ENCODE peak calls at places on chromosomes 5 and 9, in five cellular contexts. J is lung, Z is stomach, B is Peyer's patch, Q is astrocyte of the spinal cord. D is an unnamed sample.

GRCh38 chr9:125649315-125649714 is 57.7 kb downstream of the MAPKAP1 start:
- DNase-seq in J (no peak), Z (no peak), B (peak), Q (peak), D (peak)

GRCh38 chr5:114790403-114790792 is 379.3 kb downstream of the TRIM36 start:
- DNase-seq in J (no peak), Z (no peak), B (no peak), Q (no peak), D (no peak)

GRCh38 chr5:113514263-113514590 is 733 bp downstream of the YTHDC2 start:
- DNase-seq in J (no peak), Z (no peak), B (no peak), Q (no peak), D (no peak)

GRCh38 chr5:14161825-14162556 is 18.8 kb downstream of the TRIO start:
- DNase-seq in J (no peak), Z (no peak), B (no peak), Q (no peak), D (no peak)

GRCh38 chr5:35851282-35851681 is 5.4 kb upstream of the IL7R start:
- DNase-seq in J (no peak), Z (no peak), B (no peak), Q (peak), D (peak)

GRCh38 chr5:87574106-87574505 is 161.4 kb upstream of the CCNH start:
- DNase-seq in J (no peak), Z (no peak), B (no peak), Q (no peak), D (no peak)

GRCh38 chr9:88143179-88143578 is 4.9 kb upstream of the SPATA31C2 start:
- DNase-seq in J (no peak), Z (no peak), B (no peak), Q (no peak), D (no peak)

GRCh38 chr5:80480354-80480753 is 7.5 kb upstream of the FAM151B start:
- DNase-seq in J (no peak), Z (no peak), B (no peak), Q (no peak), D (no peak)

GRCh38 chr9:69546265-69546664 is 125.9 kb downstream of the APBA1 start:
- DNase-seq in J (no peak), Z (no peak), B (no peak), Q (peak), D (no peak)

GRCh38 chr9:88697764-88698436 is 162.9 kb downstream of the NXNL2 start:
- DNase-seq in J (no peak), Z (no peak), B (no peak), Q (peak), D (peak)

GRCh38 chr5:105885266-105885665 is 1785.5 kb downstream of the EFNA5 start:
- DNase-seq in J (no peak), Z (no peak), B (no peak), Q (no peak), D (peak)

GRCh38 chr9:78021692-78022091 is 9.9 kb downstream of the GNAQ start:
- DNase-seq in J (no peak), Z (peak), B (no peak), Q (peak), D (peak)

GRCh38 chr5:34452170-34452828 is 203.8 kb upstream of the RAI14 start:
- DNase-seq in J (no peak), Z (no peak), B (no peak), Q (peak), D (peak)

GRCh38 chr5:111668713-111669112 is 88.3 kb downstream of the NREP start:
- DNase-seq in J (no peak), Z (no peak), B (no peak), Q (no peak), D (peak)

DNA sequence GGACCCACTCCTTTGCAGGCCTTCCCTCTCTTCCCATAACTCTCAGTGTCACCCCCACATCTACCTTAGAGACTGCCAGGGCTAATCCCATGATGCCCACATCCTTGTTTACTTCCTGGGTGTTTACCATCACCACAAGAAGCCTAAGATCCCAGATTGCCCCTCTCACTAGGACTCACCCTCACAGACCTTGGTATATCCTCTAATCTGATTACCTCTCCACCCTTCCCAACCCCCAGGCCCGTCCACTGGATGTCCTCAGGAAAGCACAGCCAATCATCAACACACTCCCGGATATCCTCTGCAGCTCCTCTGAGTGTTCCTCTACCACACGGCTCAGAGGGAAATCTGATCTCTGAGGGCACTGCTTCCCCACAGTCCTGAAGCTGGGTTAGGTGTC is 91.0 kb downstream of the FOXD1 start:
- DNase-seq in J (no peak), Z (no peak), B (no peak), Q (no peak), D (no peak)
- H3K4me3 ChIP-seq in J (no peak), Z (no peak), B (no peak), Q (no peak), D (no peak)

DNA sequence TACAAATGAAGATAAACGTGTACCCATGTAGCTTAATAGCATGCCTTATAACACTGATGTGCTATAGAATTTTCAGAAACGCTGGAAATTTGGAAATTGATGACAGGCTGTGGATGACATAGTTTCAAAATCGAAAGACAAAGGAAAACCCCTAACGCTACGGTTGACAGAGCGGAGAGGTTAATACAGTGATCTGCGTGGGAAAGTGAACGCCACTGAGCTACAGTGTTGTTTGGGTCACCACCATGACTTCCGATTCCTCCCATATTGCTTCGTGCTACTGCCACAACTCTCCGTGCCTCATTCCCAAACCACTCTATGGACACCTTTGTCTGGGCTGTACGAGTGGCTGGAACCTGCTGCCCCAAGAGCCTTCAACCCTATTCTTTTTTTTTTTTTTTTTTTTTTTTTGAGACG is 7.3 kb downstream of the OTP start:
- DNase-seq in J (no peak), Z (no peak), B (no peak), Q (no peak), D (no peak)
- H3K4me3 ChIP-seq in J (no peak), Z (peak), B (peak), Q (no peak), D (no peak)

DNA sequence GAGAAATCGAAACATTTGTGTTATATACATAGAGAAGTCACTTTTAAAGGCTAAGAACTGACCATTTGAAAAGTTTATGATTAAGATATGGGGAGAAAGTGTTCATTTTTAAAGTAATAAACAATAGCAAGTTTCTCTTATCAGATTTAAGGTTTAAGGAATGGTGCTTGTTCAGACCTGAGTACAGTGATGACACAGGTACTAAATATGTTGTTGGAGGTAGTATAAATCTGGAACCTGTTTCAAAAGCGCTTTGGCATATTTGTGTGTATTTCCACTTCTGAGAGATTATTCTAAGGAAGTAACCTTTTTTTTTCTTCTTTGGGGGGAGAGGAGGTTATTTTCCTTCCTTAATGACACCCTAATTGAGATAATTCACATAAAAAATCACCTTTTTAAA is 18.4 kb downstream of the CDC42SE2 start:
- DNase-seq in J (no peak), Z (no peak), B (no peak), Q (no peak), D (no peak)
- H3K4me3 ChIP-seq in J (no peak), Z (no peak), B (peak), Q (no peak), D (no peak)

DNA sequence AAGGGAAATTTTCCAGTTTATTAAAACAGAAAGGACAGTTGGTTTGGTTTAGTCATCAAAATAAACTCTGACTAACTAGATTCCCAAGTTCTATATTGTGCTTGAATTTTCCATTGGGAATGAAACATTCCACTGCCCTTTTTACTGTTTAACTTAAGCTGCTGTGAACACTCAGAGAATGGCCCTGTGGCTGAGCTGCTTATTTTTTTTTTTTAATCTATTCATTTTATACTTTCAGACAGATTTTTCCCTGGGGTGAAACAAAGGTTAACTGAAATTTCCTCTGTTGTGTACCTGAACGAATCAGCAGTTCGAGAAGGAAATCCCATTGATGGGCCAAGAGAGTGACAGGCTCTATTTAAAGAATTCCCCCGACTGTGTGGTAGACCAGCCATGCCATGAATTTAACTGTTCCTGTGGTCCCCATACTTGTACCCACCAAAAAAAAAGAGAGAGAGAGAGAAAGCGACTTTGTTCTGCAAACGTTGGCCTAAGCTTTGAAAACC is 138.7 kb upstream of the GRHPR start:
- DNase-seq in J (no peak), Z (no peak), B (no peak), Q (peak), D (peak)
- H3K4me3 ChIP-seq in J (no peak), Z (no peak), B (no peak), Q (no peak), D (no peak)

GRCh38 chr5:59769041-59769360 is 124.5 kb downstream of the PDE4D start:
- DNase-seq in J (no peak), Z (no peak), B (no peak), Q (no peak), D (peak)
- H3K4me3 ChIP-seq in J (no peak), Z (peak), B (peak), Q (peak), D (peak)

GRCh38 chr5:68711311-68712200 is 382.3 kb upstream of the SLC30A5 start:
- DNase-seq in J (no peak), Z (no peak), B (no peak), Q (no peak), D (no peak)
- H3K4me3 ChIP-seq in J (no peak), Z (no peak), B (no peak), Q (no peak), D (no peak)

GRCh38 chr9:128892223-128892892 is 10.4 kb downstream of the LRRC8A start:
- DNase-seq in J (peak), Z (peak), B (no peak), Q (peak), D (peak)
- H3K4me3 ChIP-seq in J (no peak), Z (peak), B (peak), Q (no peak), D (no peak)

GRCh38 chr9:38362912-38363588 is 29.5 kb upstream of the ALDH1B1 start:
- DNase-seq in J (peak), Z (peak), B (no peak), Q (peak), D (peak)
- H3K4me3 ChIP-seq in J (no peak), Z (no peak), B (no peak), Q (no peak), D (peak)

GRCh38 chr5:178206166-178207101 is 2.1 kb downstream of the HNRNPAB start:
- DNase-seq in J (no peak), Z (no peak), B (no peak), Q (no peak), D (peak)

GRCh38 chr5:178207917-178208280 is 3.6 kb downstream of the HNRNPAB start:
- DNase-seq in J (no peak), Z (peak), B (no peak), Q (no peak), D (no peak)

GRCh38 chr5:178205749-178206047 is 1.4 kb downstream of the HNRNPAB start:
- DNase-seq in J (no peak), Z (no peak), B (no peak), Q (no peak), D (no peak)

GRCh38 chr5:178208540-178209227 is 4.4 kb downstream of the HNRNPAB start:
- DNase-seq in J (no peak), Z (no peak), B (no peak), Q (no peak), D (no peak)

GRCh38 chr5:178207183-178207916 is 3.0 kb downstream of the HNRNPAB start:
- DNase-seq in J (peak), Z (peak), B (no peak), Q (peak), D (peak)
- H3K4me3 ChIP-seq in J (no peak), Z (peak), B (no peak), Q (no peak), D (no peak)

D was measured in choroid plexus epithelial cell.